ENCODE peak calls at places on chromosomes 2 and 18, in seven cellular contexts. One of them, this sample, is unnamed.

GRCh38 chr2:189129971-189130370 is 49.6 kb downstream of the COL5A2 start:
- DNase-seq in adipocyte: peak; percentile 79
- DNase-seq in MM.1S: no peak
- DNase-seq in neuronal stem cell: no peak
- DNase-seq in colonic mucosa: no peak
- DNase-seq in HCT116: no peak
- DNase-seq in mesendoderm: no peak
- DNase-seq in this sample: no peak

GRCh38 chr2:172931923-172932520 is 143.6 kb upstream of the MAP3K20 start:
- DNase-seq in mesendoderm: peak; percentile 72
- DNase-seq in colonic mucosa: peak; percentile 63
- DNase-seq in adipocyte: peak; percentile 91
- DNase-seq in neuronal stem cell: peak; percentile 67
- DNase-seq in MM.1S: peak; percentile 67
- DNase-seq in HCT116: peak; percentile 52
- DNase-seq in this sample: peak; percentile 45

GRCh38 chr2:64797881-64798590 is 144.3 kb upstream of the SERTAD2 start:
- DNase-seq in colonic mucosa: peak; percentile 32
- DNase-seq in MM.1S: no peak
- DNase-seq in HCT116: no peak
- DNase-seq in neuronal stem cell: no peak
- DNase-seq in mesendoderm: no peak
- DNase-seq in adipocyte: peak; percentile 56
- DNase-seq in this sample: peak; percentile 5

GRCh38 chr2:197037863-197038398 is 111.4 kb upstream of the PGAP1 start:
- DNase-seq in colonic mucosa: no peak
- DNase-seq in adipocyte: no peak
- DNase-seq in HCT116: no peak
- DNase-seq in neuronal stem cell: no peak
- DNase-seq in MM.1S: no peak
- DNase-seq in mesendoderm: peak; percentile 53
- DNase-seq in this sample: no peak

GRCh38 chr2:178101321-178102079 is 10.7 kb upstream of the RBM45 start:
- DNase-seq in HCT116: no peak
- DNase-seq in mesendoderm: peak; percentile 23
- DNase-seq in MM.1S: no peak
- DNase-seq in adipocyte: no peak
- DNase-seq in neuronal stem cell: no peak
- DNase-seq in colonic mucosa: no peak
- DNase-seq in this sample: no peak

GRCh38 chr2:8310557-8311455 is 371.1 kb upstream of the ID2 start:
- DNase-seq in mesendoderm: no peak
- DNase-seq in adipocyte: no peak
- DNase-seq in HCT116: no peak
- DNase-seq in neuronal stem cell: no peak
- DNase-seq in colonic mucosa: no peak
- DNase-seq in MM.1S: no peak
- DNase-seq in this sample: no peak

GRCh38 chr18:22143347-22144340 is 25.7 kb upstream of the GATA6 start:
- DNase-seq in mesendoderm: no peak
- DNase-seq in MM.1S: no peak
- DNase-seq in HCT116: no peak
- DNase-seq in adipocyte: no peak
- DNase-seq in neuronal stem cell: no peak
- DNase-seq in colonic mucosa: peak; percentile 30
- DNase-seq in this sample: no peak

GRCh38 chr18:33034941-33035340 is 262.1 kb upstream of the KLHL14 start:
- DNase-seq in HCT116: no peak
- DNase-seq in neuronal stem cell: no peak
- DNase-seq in colonic mucosa: no peak
- DNase-seq in mesendoderm: no peak
- DNase-seq in MM.1S: no peak
- DNase-seq in adipocyte: peak; percentile 0
- DNase-seq in this sample: no peak

GRCh38 chr2:1501991-1502390 is 88.7 kb downstream of the TPO start:
- DNase-seq in HCT116: no peak
- DNase-seq in MM.1S: no peak
- DNase-seq in adipocyte: no peak
- DNase-seq in mesendoderm: no peak
- DNase-seq in colonic mucosa: no peak
- DNase-seq in neuronal stem cell: no peak
- DNase-seq in this sample: no peak

GRCh38 chr2:217052856-217053577 is 193.2 kb upstream of the TNP1 start:
- DNase-seq in colonic mucosa: no peak
- DNase-seq in neuronal stem cell: no peak
- DNase-seq in mesendoderm: no peak
- DNase-seq in HCT116: no peak
- DNase-seq in adipocyte: no peak
- DNase-seq in MM.1S: no peak
- DNase-seq in this sample: no peak

GRCh38 chr2:71610671-71611070 is 157.3 kb downstream of the DYSF start:
- DNase-seq in MM.1S: no peak
- DNase-seq in mesendoderm: no peak
- DNase-seq in colonic mucosa: peak; percentile 12
- DNase-seq in HCT116: no peak
- DNase-seq in adipocyte: no peak
- DNase-seq in neuronal stem cell: no peak
- DNase-seq in this sample: no peak

GRCh38 chr2:25650249-25650648 is 23.1 kb downstream of the DTNB start:
- DNase-seq in HCT116: no peak
- DNase-seq in adipocyte: no peak
- DNase-seq in mesendoderm: no peak
- DNase-seq in MM.1S: no peak
- DNase-seq in colonic mucosa: no peak
- DNase-seq in neuronal stem cell: no peak
- DNase-seq in this sample: no peak

GRCh38 chr2:238728322-238729260 is 119.3 kb upstream of the TWIST2 start:
- DNase-seq in HCT116: no peak
- DNase-seq in adipocyte: peak; percentile 93
- DNase-seq in neuronal stem cell: no peak
- DNase-seq in mesendoderm: peak; percentile 89
- DNase-seq in MM.1S: no peak
- DNase-seq in colonic mucosa: no peak
- DNase-seq in this sample: no peak

GRCh38 chr18:32057624-32058165 is 34.0 kb upstream of the RNF138 start:
- DNase-seq in mesendoderm: peak; percentile 84
- DNase-seq in adipocyte: no peak
- DNase-seq in MM.1S: no peak
- DNase-seq in neuronal stem cell: no peak
- DNase-seq in HCT116: no peak
- DNase-seq in colonic mucosa: no peak
- DNase-seq in this sample: no peak

GRCh38 chr2:204177977-204178522 is 241.5 kb downstream of the ICOS start:
- DNase-seq in adipocyte: peak; percentile 13
- DNase-seq in neuronal stem cell: peak; percentile 35
- DNase-seq in MM.1S: peak; percentile 45
- DNase-seq in colonic mucosa: peak; percentile 66
- DNase-seq in HCT116: peak; percentile 19
- DNase-seq in mesendoderm: peak; percentile 67
- DNase-seq in this sample: no peak

GRCh38 chr2:23208339-23208738 is 176.6 kb upstream of the KLHL29 start:
- DNase-seq in colonic mucosa: peak; percentile 31
- DNase-seq in adipocyte: no peak
- DNase-seq in HCT116: no peak
- DNase-seq in neuronal stem cell: no peak
- DNase-seq in mesendoderm: no peak
- DNase-seq in MM.1S: no peak
- DNase-seq in this sample: no peak

GRCh38 chr2:100563407-100564247 is 834 bp downstream of the PDCL3 start:
- DNase-seq in HCT116: no peak
- DNase-seq in mesendoderm: no peak
- DNase-seq in colonic mucosa: no peak
- DNase-seq in neuronal stem cell: peak; percentile 6
- DNase-seq in adipocyte: peak; percentile 2
- DNase-seq in MM.1S: no peak
- DNase-seq in this sample: no peak

GRCh38 chr18:10403675-10404074 is 50.8 kb upstream of the APCDD1 start:
- DNase-seq in MM.1S: no peak
- DNase-seq in mesendoderm: no peak
- DNase-seq in neuronal stem cell: peak; percentile 63
- DNase-seq in HCT116: no peak
- DNase-seq in colonic mucosa: no peak
- DNase-seq in adipocyte: no peak
- DNase-seq in this sample: no peak

GRCh38 chr2:166610180-166610919 is 116.3 kb upstream of the SCN7A start:
- DNase-seq in HCT116: no peak
- DNase-seq in neuronal stem cell: no peak
- DNase-seq in colonic mucosa: no peak
- DNase-seq in MM.1S: no peak
- DNase-seq in mesendoderm: peak; percentile 71
- DNase-seq in adipocyte: no peak
- DNase-seq in this sample: no peak

GRCh38 chr18:62881509-62882016 is 166.2 kb downstream of the PHLPP1 start:
- DNase-seq in MM.1S: no peak
- DNase-seq in neuronal stem cell: no peak
- DNase-seq in HCT116: peak; percentile 79
- DNase-seq in mesendoderm: peak; percentile 71
- DNase-seq in adipocyte: peak; percentile 93
- DNase-seq in colonic mucosa: no peak
- DNase-seq in this sample: no peak

GRCh38 chr2:3459185-3460015 is 59.9 kb downstream of the ADI1 start:
- DNase-seq in neuronal stem cell: no peak
- DNase-seq in HCT116: no peak
- DNase-seq in MM.1S: no peak
- DNase-seq in adipocyte: no peak
- DNase-seq in colonic mucosa: no peak
- DNase-seq in mesendoderm: no peak
- DNase-seq in this sample: no peak

GRCh38 chr2:46303822-46304221 is 6.6 kb downstream of the EPAS1 start:
- DNase-seq in colonic mucosa: no peak
- DNase-seq in mesendoderm: no peak
- DNase-seq in neuronal stem cell: no peak
- DNase-seq in adipocyte: no peak
- DNase-seq in MM.1S: no peak
- DNase-seq in HCT116: no peak
- DNase-seq in this sample: no peak

GRCh38 chr2:168607992-168608391 is 151.9 kb downstream of the CERS6 start:
- DNase-seq in adipocyte: peak; percentile 59
- DNase-seq in colonic mucosa: no peak
- DNase-seq in MM.1S: no peak
- DNase-seq in neuronal stem cell: no peak
- DNase-seq in mesendoderm: no peak
- DNase-seq in HCT116: no peak
- DNase-seq in this sample: no peak

GRCh38 chr2:238627899-238628298 is 201.2 kb downstream of the ASB1 start:
- DNase-seq in mesendoderm: no peak
- DNase-seq in MM.1S: no peak
- DNase-seq in neuronal stem cell: no peak
- DNase-seq in HCT116: no peak
- DNase-seq in adipocyte: no peak
- DNase-seq in colonic mucosa: no peak
- DNase-seq in this sample: no peak

GRCh38 chr2:241146286-241146685 is 3.0 kb downstream of the PASK start:
- DNase-seq in neuronal stem cell: no peak
- DNase-seq in mesendoderm: no peak
- DNase-seq in colonic mucosa: no peak
- DNase-seq in HCT116: no peak
- DNase-seq in adipocyte: no peak
- DNase-seq in MM.1S: no peak
- DNase-seq in this sample: no peak

GRCh38 chr18:51654441-51655326 is 457.2 kb upstream of the MEX3C start:
- DNase-seq in MM.1S: no peak
- DNase-seq in neuronal stem cell: peak; percentile 38
- DNase-seq in adipocyte: no peak
- DNase-seq in colonic mucosa: no peak
- DNase-seq in mesendoderm: peak; percentile 96
- DNase-seq in HCT116: no peak
- DNase-seq in this sample: no peak
- H3K9ac ChIP-seq in MM.1S: no peak overlapping the region
- H3K9ac ChIP-seq in neuronal stem cell: no peak overlapping the region
- H3K9ac ChIP-seq in adipocyte: no peak overlapping the region
- H3K9ac ChIP-seq in colonic mucosa: no peak overlapping the region
- H3K9ac ChIP-seq in mesendoderm: peak overlapping the region; percentile 58
- H3K9ac ChIP-seq in HCT116: no peak overlapping the region
- H3K9ac ChIP-seq in this sample: no peak overlapping the region

GRCh38 chr2:67295406-67295805 is 101.7 kb upstream of the ETAA1 start:
- DNase-seq in neuronal stem cell: no peak
- DNase-seq in adipocyte: no peak
- DNase-seq in mesendoderm: no peak
- DNase-seq in MM.1S: no peak
- DNase-seq in HCT116: no peak
- DNase-seq in colonic mucosa: no peak
- DNase-seq in this sample: no peak

GRCh38 chr2:67290451-67290991 is 106.6 kb upstream of the ETAA1 start:
- DNase-seq in colonic mucosa: no peak
- DNase-seq in HCT116: peak; percentile 3
- DNase-seq in MM.1S: no peak
- DNase-seq in neuronal stem cell: no peak
- DNase-seq in mesendoderm: no peak
- DNase-seq in adipocyte: peak; percentile 62
- DNase-seq in this sample: no peak

GRCh38 chr2:67289921-67290371 is 107.2 kb upstream of the ETAA1 start:
- DNase-seq in colonic mucosa: no peak
- DNase-seq in adipocyte: no peak
- DNase-seq in mesendoderm: no peak
- DNase-seq in HCT116: no peak
- DNase-seq in MM.1S: no peak
- DNase-seq in neuronal stem cell: no peak
- DNase-seq in this sample: no peak

GRCh38 chr2:67294218-67294617 is 102.9 kb upstream of the ETAA1 start:
- DNase-seq in colonic mucosa: no peak
- DNase-seq in MM.1S: no peak
- DNase-seq in HCT116: no peak
- DNase-seq in neuronal stem cell: no peak
- DNase-seq in mesendoderm: no peak
- DNase-seq in adipocyte: no peak
- DNase-seq in this sample: no peak

DNA sequence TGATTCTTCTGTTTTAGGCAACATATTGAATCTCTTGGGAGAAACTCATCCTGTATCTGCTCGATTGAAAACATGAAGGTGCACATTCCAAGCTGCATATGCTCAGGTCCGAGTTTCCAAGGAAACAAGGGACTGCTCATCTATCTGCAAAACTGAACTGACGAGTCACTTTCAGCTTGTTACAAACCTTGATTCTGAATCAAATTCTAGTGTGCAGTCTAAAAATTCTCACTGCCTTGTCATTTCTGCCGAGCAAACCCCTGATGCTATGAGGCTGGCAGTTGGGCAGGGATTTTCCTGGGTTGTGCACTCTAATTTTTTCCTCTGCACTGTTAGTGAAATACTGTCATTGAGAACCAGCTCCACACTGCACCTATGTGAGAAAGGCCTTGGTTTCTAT is 101.3 kb upstream of the ETAA1 start:
- DNase-seq in HCT116: no peak
- DNase-seq in colonic mucosa: no peak
- DNase-seq in adipocyte: no peak
- DNase-seq in neuronal stem cell: no peak
- DNase-seq in MM.1S: no peak
- DNase-seq in mesendoderm: no peak
- DNase-seq in this sample: no peak
- H3K9ac ChIP-seq in HCT116: no peak overlapping the region
- H3K9ac ChIP-seq in colonic mucosa: no peak overlapping the region
- H3K9ac ChIP-seq in adipocyte: no peak overlapping the region
- H3K9ac ChIP-seq in neuronal stem cell: no peak overlapping the region
- H3K9ac ChIP-seq in MM.1S: no peak overlapping the region
- H3K9ac ChIP-seq in mesendoderm: no peak overlapping the region
- H3K9ac ChIP-seq in this sample: no peak overlapping the region

GRCh38 chr2:19607931-19608762 is 249.7 kb upstream of the OSR1 start:
- DNase-seq in MM.1S: no peak
- DNase-seq in neuronal stem cell: no peak
- DNase-seq in mesendoderm: peak; percentile 29
- DNase-seq in adipocyte: peak; percentile 58
- DNase-seq in colonic mucosa: no peak
- DNase-seq in HCT116: no peak
- DNase-seq in this sample: no peak
- H3K9ac ChIP-seq in MM.1S: no peak overlapping the region
- H3K9ac ChIP-seq in neuronal stem cell: no peak overlapping the region
- H3K9ac ChIP-seq in mesendoderm: no peak overlapping the region
- H3K9ac ChIP-seq in adipocyte: peak overlapping the region; percentile 4
- H3K9ac ChIP-seq in colonic mucosa: no peak overlapping the region
- H3K9ac ChIP-seq in HCT116: no peak overlapping the region
- H3K9ac ChIP-seq in this sample: no peak overlapping the region

GRCh38 chr18:55442561-55442960 is 145.4 kb downstream of the TCF4 start:
- DNase-seq in mesendoderm: no peak
- DNase-seq in colonic mucosa: no peak
- DNase-seq in neuronal stem cell: no peak
- DNase-seq in HCT116: no peak
- DNase-seq in MM.1S: no peak
- DNase-seq in adipocyte: no peak
- DNase-seq in this sample: no peak
- H3K9ac ChIP-seq in mesendoderm: no peak overlapping the region
- H3K9ac ChIP-seq in colonic mucosa: no peak overlapping the region
- H3K9ac ChIP-seq in neuronal stem cell: no peak overlapping the region
- H3K9ac ChIP-seq in HCT116: no peak overlapping the region
- H3K9ac ChIP-seq in MM.1S: no peak overlapping the region
- H3K9ac ChIP-seq in adipocyte: no peak overlapping the region
- H3K9ac ChIP-seq in this sample: no peak overlapping the region